ENCODE peak calls at places on chromosomes 11 and 22, in ten cellular contexts. R, M, J, P, K, C, Y, G, A and Q are unnamed samples. For H3K4me1 and H3K9me3, the result is how much of the 10 kb centered on the place peaks cover.

GRCh38 chr11:108135845-108136599 is 14.7 kb downstream of the ACAT1 start:
- DNase-seq in R (no peak), M (no peak), J (no peak), P (no peak), K (no peak), C (peak), Y (no peak), G (no peak), A (no peak), Q (no peak)

GRCh38 chr11:75014129-75014528 is 25.4 kb downstream of the NEU3 start:
- DNase-seq in R (no peak), M (no peak), J (no peak), P (no peak), K (peak), C (peak), Y (no peak), G (peak), A (no peak), Q (no peak)

GRCh38 chr11:3853935-3854659 is 1.4 kb upstream of the STIM1 start:
- DNase-seq in R (no peak), M (peak), J (peak), P (peak), K (peak), C (no peak), Y (peak), G (peak), A (no peak), Q (no peak)

GRCh38 chr11:59262419-59262818 is 49.7 kb upstream of the MPEG1 start:
- DNase-seq in R (no peak), M (no peak), J (no peak), P (no peak), K (no peak), C (no peak), Y (no peak), G (no peak), A (no peak), Q (no peak)

GRCh38 chr22:24789516-24789915 is 15.0 kb upstream of the PIWIL3 start:
- DNase-seq in R (no peak), M (no peak), J (no peak), P (no peak), K (no peak), C (no peak), Y (no peak), G (no peak), A (no peak), Q (no peak)

GRCh38 chr22:25816522-25817059 is 74.6 kb downstream of the MYO18B start:
- DNase-seq in R (no peak), M (no peak), J (no peak), P (no peak), K (no peak), C (no peak), Y (no peak), G (no peak), A (no peak), Q (no peak)

GRCh38 chr11:75771646-75772410 is 3.2 kb downstream of the DGAT2 start:
- DNase-seq in R (no peak), M (no peak), J (no peak), P (no peak), K (peak), C (peak), Y (peak), G (no peak), A (no peak), Q (no peak)

GRCh38 chr11:123083623-123084029 is 21.7 kb upstream of the HSPA8 start:
- DNase-seq in R (peak), M (peak), J (peak), P (peak), K (peak), C (peak), Y (no peak), G (peak), A (peak), Q (peak)

GRCh38 chr22:36577019-36577418 is 48.1 kb upstream of the EIF3D start:
- DNase-seq in R (no peak), M (no peak), J (no peak), P (no peak), K (no peak), C (peak), Y (no peak), G (no peak), A (no peak), Q (no peak)

GRCh38 chr11:80048513-80048912 is 607.7 kb upstream of the TENM4 start:
- DNase-seq in R (no peak), M (no peak), J (no peak), P (no peak), K (no peak), C (no peak), Y (no peak), G (no peak), A (no peak), Q (no peak)

GRCh38 chr11:91178366-91178765 is 955.5 kb upstream of the CHORDC1 start:
- DNase-seq in R (no peak), M (no peak), J (no peak), P (no peak), K (no peak), C (no peak), Y (no peak), G (no peak), A (no peak), Q (no peak)

GRCh38 chr11:69274531-69275016 is 19.4 kb upstream of the MYEOV start:
- DNase-seq in R (no peak), M (peak), J (no peak), P (no peak), K (no peak), C (no peak), Y (peak), G (no peak), A (no peak), Q (no peak)

GRCh38 chr22:39960791-39961746 is 872 bp downstream of the TMA7B start:
- DNase-seq in R (no peak), M (no peak), J (peak), P (peak), K (no peak), C (peak), Y (no peak), G (no peak), A (no peak), Q (no peak)

GRCh38 chr11:6249822-6250555 is 9.6 kb upstream of the CCKBR start:
- DNase-seq in R (no peak), M (peak), J (no peak), P (no peak), K (peak), C (peak), Y (no peak), G (no peak), A (no peak), Q (peak)

GRCh38 chr11:21056644-21057043 is 387.3 kb downstream of the NELL1 start:
- DNase-seq in R (no peak), M (no peak), J (no peak), P (no peak), K (no peak), C (no peak), Y (no peak), G (no peak), A (no peak), Q (no peak)

GRCh38 chr22:41957941-41958556 is 6.1 kb downstream of the SMIM45 start:
- DNase-seq in R (no peak), M (no peak), J (no peak), P (no peak), K (no peak), C (no peak), Y (no peak), G (no peak), A (no peak), Q (no peak)

GRCh38 chr11:113048820-113049555 is 87.8 kb downstream of the NCAM1 start:
- DNase-seq in R (no peak), M (no peak), J (no peak), P (no peak), K (no peak), C (no peak), Y (no peak), G (no peak), A (no peak), Q (no peak)

GRCh38 chr11:134014502-134014901 is 54.4 kb upstream of the JAM3 start:
- DNase-seq in R (peak), M (no peak), J (no peak), P (no peak), K (peak), C (no peak), Y (no peak), G (no peak), A (no peak), Q (peak)

GRCh38 chr22:29344137-29344536 is 28.6 kb upstream of the RASL10A start:
- DNase-seq in R (peak), M (peak), J (no peak), P (no peak), K (peak), C (peak), Y (peak), G (peak), A (no peak), Q (peak)

GRCh38 chr11:70512716-70513115 is 114.4 kb downstream of the CTTN start:
- DNase-seq in R (no peak), M (no peak), J (no peak), P (no peak), K (no peak), C (no peak), Y (no peak), G (no peak), A (no peak), Q (no peak)

GRCh38 chr11:122523841-122524531 is 131.5 kb upstream of the UBASH3B start:
- DNase-seq in R (peak), M (no peak), J (no peak), P (no peak), K (peak), C (no peak), Y (no peak), G (no peak), A (no peak), Q (no peak)

GRCh38 chr11:2139118-2139490 is at the start of gene IGF2:
- DNase-seq in R (peak), M (no peak), J (no peak), P (no peak), K (peak), C (peak), Y (no peak), G (no peak), A (no peak), Q (peak)

GRCh38 chr11:47305734-47306483 is 36.0 kb downstream of the MADD start:
- DNase-seq in R (no peak), M (peak), J (no peak), P (no peak), K (peak), C (peak), Y (no peak), G (peak), A (no peak), Q (no peak)

GRCh38 chr11:120056301-120057027 is 81.4 kb downstream of the TRIM29 start:
- DNase-seq in R (no peak), M (no peak), J (no peak), P (no peak), K (no peak), C (no peak), Y (no peak), G (no peak), A (no peak), Q (no peak)

GRCh38 chr11:113189909-113190667 is 124.3 kb upstream of the TTC12 start:
- DNase-seq in R (no peak), M (no peak), J (no peak), P (no peak), K (peak), C (peak), Y (no peak), G (peak), A (no peak), Q (no peak)

GRCh38 chr11:132245558-132246385 is 875.4 kb downstream of the NTM start:
- DNase-seq in R (no peak), M (no peak), J (no peak), P (no peak), K (no peak), C (no peak), Y (no peak), G (no peak), A (no peak), Q (no peak)

GRCh38 chr11:36478700-36479329 is 31.3 kb downstream of the TRAF6 start:
- DNase-seq in R (peak), M (no peak), J (no peak), P (no peak), K (no peak), C (peak), Y (no peak), G (no peak), A (no peak), Q (peak)

GRCh38 chr11:128522943-128523518 is 64.3 kb downstream of the ETS1 start:
- DNase-seq in R (no peak), M (no peak), J (no peak), P (peak), K (no peak), C (no peak), Y (no peak), G (no peak), A (no peak), Q (no peak)

GRCh38 chr11:47918882-47919495 is 61.4 kb upstream of the PTPRJ start:
- DNase-seq in R (no peak), M (no peak), J (no peak), P (no peak), K (no peak), C (peak), Y (peak), G (no peak), A (no peak), Q (no peak)

GRCh38 chr11:77471520-77472234 is 2.2 kb downstream of the PAK1 start:
- DNase-seq in R (peak), M (peak), J (no peak), P (no peak), K (no peak), C (peak), Y (no peak), G (no peak), A (no peak), Q (peak)

GRCh38 chr11:122363306-122363705 is 247.3 kb upstream of the BLID start:
- DNase-seq in R (no peak), M (no peak), J (no peak), P (no peak), K (no peak), C (no peak), Y (no peak), G (no peak), A (no peak), Q (no peak)

GRCh38 chr11:75024068-75024449 is 35.3 kb downstream of the NEU3 start:
- DNase-seq in R (no peak), M (no peak), J (no peak), P (no peak), K (no peak), C (no peak), Y (no peak), G (no peak), A (no peak), Q (no peak)

GRCh38 chr11:79663012-79663411 is 222.2 kb upstream of the TENM4 start:
- DNase-seq in R (peak), M (no peak), J (no peak), P (no peak), K (no peak), C (no peak), Y (no peak), G (no peak), A (no peak), Q (no peak)

GRCh38 chr11:48081151-48082010 is 101.0 kb downstream of the PTPRJ start:
- DNase-seq in R (no peak), M (peak), J (peak), P (no peak), K (peak), C (peak), Y (peak), G (peak), A (peak), Q (no peak)

GRCh38 chr11:60981515-60981914 is 10.0 kb downstream of the CD6 start:
- DNase-seq in R (no peak), M (no peak), J (no peak), P (no peak), K (no peak), C (no peak), Y (no peak), G (no peak), A (no peak), Q (no peak)

GRCh38 chr11:96339704-96340554 is 3.1 kb downstream of the MAML2 start:
- DNase-seq in R (no peak), M (no peak), J (peak), P (no peak), K (no peak), C (no peak), Y (no peak), G (no peak), A (no peak), Q (no peak)

GRCh38 chr11:113906038-113906437 is 1.4 kb downstream of the HTR3B start:
- DNase-seq in R (peak), M (peak), J (no peak), P (no peak), K (no peak), C (peak), Y (no peak), G (no peak), A (no peak), Q (peak)

GRCh38 chr11:18981897-18982296 is 42.7 kb upstream of the MRGPRX1 start:
- DNase-seq in R (no peak), M (no peak), J (no peak), P (no peak), K (no peak), C (no peak), Y (no peak), G (no peak), A (no peak), Q (no peak)

GRCh38 chr11:71240865-71241691 is 11.3 kb downstream of the SHANK2 start:
- DNase-seq in R (no peak), M (peak), J (no peak), P (no peak), K (peak), C (peak), Y (peak), G (no peak), A (peak), Q (no peak)

GRCh38 chr11:107699371-107700348 is 12.2 kb downstream of the SLN start:
- DNase-seq in R (no peak), M (no peak), J (no peak), P (no peak), K (no peak), C (no peak), Y (no peak), G (no peak), A (no peak), Q (no peak)

DNA sequence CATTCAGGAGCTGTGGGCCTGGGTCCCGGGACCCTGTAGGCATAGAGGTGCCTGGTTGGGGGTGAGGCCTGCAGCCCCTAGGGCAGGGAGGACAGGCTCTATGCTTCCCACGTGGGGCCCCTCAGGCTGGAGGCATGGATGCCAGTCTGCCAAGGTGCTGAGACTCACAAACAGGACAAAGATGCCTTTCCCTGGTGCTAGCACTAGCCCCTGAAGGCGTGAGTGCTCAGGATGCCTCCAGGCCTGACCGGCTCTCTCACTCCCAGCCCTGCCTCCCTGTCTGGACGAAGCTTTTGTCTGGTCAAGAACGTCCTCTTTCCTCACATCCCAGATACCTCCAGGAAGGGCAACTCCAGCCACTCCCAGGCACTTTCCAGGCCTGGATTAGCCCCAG is 2.1 kb downstream of the CDC42BPG start:
- DNase-seq in R (no peak), M (no peak), J (no peak), P (no peak), K (no peak), C (no peak), Y (no peak), G (no peak), A (no peak), Q (no peak)
- H3K4me1 ChIP-seq in R (under half), M (under half), J (under half), P (under half), K (under half), C (under half), Y (under half), G (under half), A (under half), Q (under half)

DNA sequence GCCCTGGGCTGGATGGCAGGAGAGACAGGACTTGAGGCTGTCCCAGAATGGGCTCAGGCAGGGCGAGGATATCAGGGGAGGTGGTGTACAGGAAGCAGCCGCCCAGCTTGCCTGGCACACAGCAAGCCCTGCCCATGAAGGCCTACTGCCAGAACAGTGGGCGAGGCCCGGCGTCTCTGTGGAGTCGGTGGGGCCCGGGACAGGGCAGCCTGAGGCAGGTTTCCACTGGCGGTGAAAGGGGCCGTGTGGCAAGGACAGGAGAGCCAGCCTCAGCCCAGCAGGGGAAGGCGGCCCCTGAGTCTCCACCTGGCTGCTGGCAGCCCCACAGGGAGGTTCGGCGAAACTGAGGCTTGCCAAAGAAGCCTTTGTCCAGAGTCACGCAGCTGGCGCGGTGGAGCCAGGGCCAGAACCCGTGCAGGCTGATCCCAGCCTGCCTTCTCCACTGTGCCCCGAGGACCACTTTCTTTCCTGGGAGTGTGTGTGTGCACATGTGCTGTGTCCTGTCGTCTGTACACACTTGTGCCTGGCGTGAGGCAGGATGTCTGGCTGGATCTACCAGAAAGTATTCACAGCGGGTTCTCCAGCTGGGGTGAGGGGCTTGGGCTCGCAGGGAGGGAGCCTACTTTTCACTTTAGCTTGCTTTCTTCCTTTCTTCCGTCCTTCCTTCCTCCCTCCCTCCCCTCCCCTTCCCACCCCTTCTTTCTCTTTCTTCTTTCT is 1.2 kb downstream of the TSPO start:
- DNase-seq in R (no peak), M (peak), J (peak), P (peak), K (peak), C (peak), Y (peak), G (peak), A (peak), Q (peak)
- H3K4me3 ChIP-seq in R (no peak), M (peak), J (peak), P (peak), K (peak), C (peak), Y (peak), G (peak), A (peak), Q (peak)

GRCh38 chr11:17369094-17369493 is 17.5 kb downstream of the NCR3LG1 start:
- DNase-seq in R (no peak), M (no peak), J (no peak), P (no peak), K (no peak), C (no peak), Y (no peak), G (no peak), A (no peak), Q (no peak)
- H3K9me3 ChIP-seq in R (under half), M (under half), J (under half), P (under half), K (half or more), C (half or more), Y (half or more), G (under half), A (under half), Q (under half)

DNA sequence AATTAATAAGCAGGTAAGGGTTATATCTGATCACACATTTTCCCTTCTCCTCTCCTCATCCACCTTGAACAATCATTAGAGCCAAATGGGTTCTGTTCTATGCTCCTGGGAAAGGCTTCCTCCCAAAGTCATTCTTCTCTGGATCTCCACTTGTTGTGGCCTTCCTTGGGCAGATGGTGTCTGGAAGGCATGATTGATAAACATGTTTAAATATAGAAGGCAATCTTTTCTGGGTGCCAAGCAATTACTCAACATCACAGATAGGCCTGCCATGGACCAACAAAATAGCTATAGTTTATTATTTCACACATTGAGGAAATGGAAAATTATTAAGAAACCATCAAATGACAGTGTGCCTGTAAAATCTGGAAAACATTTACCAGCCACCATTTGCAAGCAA is 73.5 kb downstream of the KCNA4 start:
- DNase-seq in R (no peak), M (no peak), J (no peak), P (no peak), K (no peak), C (no peak), Y (no peak), G (no peak), A (no peak), Q (no peak)
- H3K4me1 ChIP-seq in R (under half), M (under half), J (under half), P (under half), K (under half), C (under half), Y (under half), G (under half), A (under half), Q (under half)

DNA sequence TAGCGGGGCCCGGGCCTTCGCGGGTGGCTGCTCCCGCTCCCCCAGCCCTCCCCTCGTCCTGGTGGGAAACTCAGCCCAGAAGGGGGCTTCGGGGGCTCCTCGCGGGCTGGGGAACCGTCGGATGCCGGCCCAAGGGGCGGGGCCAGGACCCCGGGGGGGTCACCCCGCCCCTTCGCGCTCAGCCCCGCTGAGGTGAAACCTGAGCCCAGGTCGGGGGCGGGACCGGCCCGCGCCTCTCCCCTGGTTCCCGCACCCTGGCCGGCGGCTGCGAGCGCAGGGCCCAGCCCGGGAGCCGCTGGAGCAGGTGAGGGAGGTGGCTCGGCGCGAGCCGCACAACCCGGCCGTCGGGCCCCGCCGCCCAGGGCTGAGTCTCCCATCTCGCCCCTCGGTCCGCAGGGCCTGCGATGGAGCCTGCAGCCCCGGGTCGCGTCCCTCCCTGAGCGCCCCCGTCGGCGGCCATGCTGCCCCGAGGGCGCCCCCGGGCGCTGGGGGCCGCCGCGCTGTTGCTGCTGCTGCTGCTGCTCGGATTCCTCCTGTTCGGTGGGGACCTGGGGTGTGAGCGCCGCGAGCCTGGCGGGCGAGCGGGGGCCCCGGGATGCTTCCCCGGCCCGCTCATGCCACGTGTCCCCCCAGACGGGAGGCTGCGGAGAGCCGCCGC is at the start of gene LARGE2:
- DNase-seq in R (peak), M (peak), J (no peak), P (peak), K (no peak), C (no peak), Y (peak), G (no peak), A (no peak), Q (no peak)
- H3K4me3 ChIP-seq in R (peak), M (peak), J (peak), P (peak), K (peak), C (no peak), Y (peak), G (peak), A (peak), Q (peak)